ENCODE peak calls at places on chromosomes 16 and 17, in five cellular contexts. X is cardiac muscle cell, A is coronary artery, U is foreskin fibroblast, M is GM12865. Y is an unnamed sample.
A peak's percentile ranks its signal among the peaks of the same experiment; 100 is the strongest.

GRCh38 chr17:70661342-70662222 is 492.2 kb downstream of the KCNJ2 start:
- DNase-seq in M (no peak), X (no peak), U (peak; percentile 61), A (no peak), Y (no peak)

GRCh38 chr17:66415366-66416206 is 113.2 kb downstream of the PRKCA start:
- DNase-seq in X (no peak), A (no peak), M (no peak), U (no peak), Y (peak; percentile 69)

GRCh38 chr16:75922250-75922649 is 196.0 kb upstream of the CPHXL start:
- DNase-seq in X (no peak), M (no peak), A (no peak), U (no peak), Y (no peak)

GRCh38 chr16:76518791-76519190 is 241.6 kb downstream of the CNTNAP4 start:
- DNase-seq in U (no peak), M (no peak), X (peak; percentile 3), A (no peak), Y (no peak)

GRCh38 chr17:58375811-58376210 is 23.8 kb upstream of the SUPT4H1 start:
- DNase-seq in A (no peak), M (no peak), X (no peak), U (no peak), Y (no peak)

GRCh38 chr16:69127966-69128510 is 4.3 kb downstream of the CHTF8 start:
- DNase-seq in A (no peak), M (no peak), U (no peak), X (no peak), Y (no peak)

GRCh38 chr16:54657058-54657708 is 273.5 kb upstream of the IRX5 start:
- DNase-seq in A (no peak), M (no peak), X (no peak), U (no peak), Y (no peak)

GRCh38 chr17:31130286-31131224 is 35.8 kb downstream of the NF1 start:
- DNase-seq in M (no peak), A (no peak), X (peak; percentile 68), U (no peak), Y (no peak)

GRCh38 chr16:4377573-4378146 is 6.0 kb downstream of the VASN start:
- DNase-seq in M (no peak), A (no peak), U (peak; percentile 48), X (no peak), Y (no peak)

GRCh38 chr16:4376126-4376819 is 4.6 kb downstream of the VASN start:
- DNase-seq in A (peak; percentile 98), M (no peak), U (peak; percentile 96), X (no peak), Y (no peak)

GRCh38 chr16:4375717-4376116 is 4.1 kb downstream of the VASN start:
- DNase-seq in X (no peak), A (no peak), M (no peak), U (peak; percentile 50), Y (no peak)

GRCh38 chr16:4378202-4378666 is 6.6 kb downstream of the VASN start:
- DNase-seq in U (peak; percentile 93), M (no peak), A (no peak), X (no peak), Y (no peak)

DNA sequence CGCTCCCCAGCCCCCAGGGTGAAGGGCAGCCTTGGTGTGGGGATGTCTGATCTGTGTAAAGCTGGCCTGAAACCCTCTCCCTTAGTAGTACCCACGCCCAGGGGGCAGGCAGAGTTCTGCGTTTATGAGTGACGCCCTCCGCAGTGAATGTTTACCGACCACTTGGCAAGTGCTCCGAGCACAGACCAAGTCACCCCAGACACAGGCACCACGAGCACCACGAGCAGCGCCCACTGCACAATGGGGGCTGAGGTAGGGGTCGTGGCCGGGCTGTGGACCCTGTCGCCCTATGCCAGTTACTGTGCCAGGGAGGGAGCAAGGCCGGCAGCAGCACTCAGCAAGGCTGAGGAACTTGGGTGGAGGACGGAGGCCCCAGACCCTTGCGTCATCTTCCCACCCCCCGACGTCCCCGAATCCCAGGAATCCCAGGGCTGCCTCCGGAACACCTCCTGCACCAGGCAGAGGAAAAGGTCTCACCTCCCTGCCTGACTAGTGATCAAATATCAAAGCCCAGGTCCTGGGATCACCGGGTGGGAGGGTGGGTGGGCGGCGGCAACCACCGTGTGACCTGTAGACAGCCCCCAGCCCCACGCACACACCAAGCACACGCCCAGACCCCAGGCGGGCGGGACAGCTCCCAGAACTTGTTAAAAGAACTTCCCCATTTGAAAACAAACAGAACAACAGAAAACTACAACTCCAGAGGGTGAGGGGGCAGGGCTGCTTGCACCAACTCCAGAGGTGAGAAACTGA is 5.3 kb downstream of the VASN start:
- DNase-seq in A (no peak), M (no peak), U (peak; percentile 68), X (no peak), Y (no peak)
- H3K4me3 ChIP-seq in A (peak overlapping the region; percentile 95), M (no peak overlapping the region), U (peak overlapping the region; percentile 53), X (no peak overlapping the region), Y (no peak overlapping the region)

DNA sequence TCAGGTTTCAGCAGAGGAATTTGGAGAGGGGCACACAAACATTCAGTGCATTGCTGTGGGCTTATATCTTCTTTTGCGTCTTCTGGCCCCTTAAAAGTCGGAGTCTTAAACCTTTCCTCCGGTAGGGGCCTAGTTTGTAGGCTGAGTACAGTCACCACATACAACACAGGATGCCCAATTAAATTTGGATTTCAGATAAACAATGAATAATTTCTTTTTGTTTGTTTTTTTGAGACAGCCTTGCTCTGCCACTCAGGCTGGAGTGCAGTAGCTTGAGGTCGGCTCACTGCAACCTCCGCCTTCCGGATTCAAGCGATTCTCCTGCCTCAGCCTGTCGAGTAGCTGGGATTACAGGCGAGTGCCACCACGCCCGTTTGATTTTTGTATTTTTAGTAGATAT is 26.7 kb upstream of the ADORA2B start:
- DNase-seq in A (peak; percentile 19), M (no peak), U (no peak), X (no peak), Y (no peak)
- H3K4me3 ChIP-seq in A (no peak overlapping the region), M (no peak overlapping the region), U (no peak overlapping the region), X (no peak overlapping the region), Y (no peak overlapping the region)

GRCh38 chr17:48296453-48296852 is 133.6 kb downstream of the SKAP1 start:
- DNase-seq in M (no peak), U (no peak), X (no peak), A (no peak), Y (no peak)

GRCh38 chr17:48294193-48294909 is 135.7 kb downstream of the SKAP1 start:
- DNase-seq in A (no peak), U (no peak), M (no peak), X (no peak), Y (no peak)

GRCh38 chr17:48297825-48298224 is 132.2 kb downstream of the SKAP1 start:
- DNase-seq in X (no peak), M (no peak), A (no peak), U (no peak), Y (no peak)

GRCh38 chr17:48293319-48294192 is 136.5 kb downstream of the SKAP1 start:
- DNase-seq in M (no peak), U (no peak), A (no peak), X (peak; percentile 9), Y (no peak)

DNA sequence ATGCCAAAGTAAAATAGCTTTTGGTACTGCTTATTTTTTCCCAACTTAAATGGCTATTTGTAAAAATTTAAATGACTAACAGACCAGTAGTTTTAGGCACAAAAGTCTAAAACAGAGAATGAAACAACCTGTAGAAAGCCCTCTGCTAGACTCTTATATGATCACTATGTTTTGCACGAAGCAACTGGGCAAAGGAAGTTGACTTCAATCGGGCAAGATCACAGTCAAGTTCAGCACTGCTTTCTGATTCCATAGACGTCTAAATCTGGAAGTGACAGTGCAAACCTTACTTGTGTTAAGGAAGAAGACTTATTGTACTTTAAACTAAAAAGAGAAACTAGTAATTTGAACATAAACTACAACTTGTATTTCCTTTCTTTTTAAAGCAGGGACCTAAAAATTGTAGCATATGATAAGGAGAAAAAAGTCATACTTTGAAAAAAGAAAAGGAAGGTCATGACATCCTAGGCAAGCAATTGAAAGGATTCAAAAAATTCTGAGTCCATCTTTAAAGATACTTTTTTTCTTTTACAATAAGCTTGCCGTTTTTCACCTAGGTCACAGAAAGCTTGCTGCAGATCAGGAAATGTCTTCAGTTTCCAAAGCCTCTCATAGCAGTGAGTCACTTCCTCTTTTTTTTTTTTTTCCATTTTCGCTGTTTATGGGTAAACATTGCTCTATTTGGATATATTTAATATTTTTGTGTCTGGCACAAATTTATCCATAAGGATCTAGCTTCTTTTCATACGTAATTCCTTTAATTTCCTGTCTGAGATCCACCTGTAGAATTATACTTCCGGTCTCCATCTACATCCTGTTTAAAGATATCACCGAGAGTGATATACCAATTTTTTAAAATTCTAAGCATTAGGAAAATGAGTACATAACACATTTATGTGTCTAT is 134.8 kb downstream of the SKAP1 start:
- DNase-seq in X (no peak), U (peak; percentile 7), M (peak; percentile 73), A (no peak), Y (peak; percentile 7)
- H3K4me3 ChIP-seq in X (no peak overlapping the region), U (no peak overlapping the region), M (peak overlapping the region; percentile 41), A (no peak overlapping the region), Y (no peak overlapping the region)

GRCh38 chr17:7850118-7850504 is 4.8 kb upstream of the TMEM88 start:
- DNase-seq in A (no peak), U (no peak), X (no peak), M (no peak), Y (no peak)
- H3K4me3 ChIP-seq in A (no peak overlapping the region), U (no peak overlapping the region), X (no peak overlapping the region), M (no peak overlapping the region), Y (no peak overlapping the region)

GRCh38 chr17:43999024-43999423 is 5.4 kb upstream of the NAGS start:
- DNase-seq in A (no peak), M (no peak), U (no peak), X (no peak), Y (no peak)

GRCh38 chr17:44000141-44000860 is 4.1 kb upstream of the NAGS start:
- DNase-seq in X (no peak), U (peak; percentile 60), M (no peak), A (no peak), Y (no peak)

GRCh38 chr17:44000871-44001460 is 3.5 kb upstream of the NAGS start:
- DNase-seq in X (no peak), U (no peak), M (no peak), A (no peak), Y (no peak)

GRCh38 chr17:44002141-44002848 is 2.1 kb upstream of the NAGS start:
- DNase-seq in A (no peak), X (no peak), U (peak; percentile 93), M (no peak), Y (no peak)

DNA sequence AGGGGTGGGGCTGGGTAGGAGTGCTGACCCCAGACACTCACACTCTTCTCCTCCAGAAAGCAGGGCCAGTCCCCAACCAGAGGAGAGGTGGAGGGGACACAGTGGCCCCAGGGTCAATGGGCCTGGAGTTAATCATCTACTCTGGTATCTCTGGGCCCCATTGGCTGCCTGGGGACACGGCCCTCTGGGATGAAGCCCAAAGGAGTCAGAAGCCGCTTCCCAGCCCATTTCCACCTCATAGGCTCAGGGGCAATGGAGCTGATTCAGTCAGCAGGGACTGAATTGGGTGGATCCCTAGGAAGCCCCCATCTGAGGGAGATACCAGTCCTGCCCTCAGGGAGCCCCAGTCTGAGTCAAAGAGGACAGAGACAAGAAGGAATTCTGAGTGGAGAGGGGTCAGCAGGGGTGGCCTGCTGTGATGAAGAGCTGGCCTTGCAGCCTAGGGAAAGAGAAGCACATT is 2.9 kb upstream of the NAGS start:
- DNase-seq in U (peak; percentile 39), M (no peak), A (no peak), X (no peak), Y (no peak)
- H3K4me3 ChIP-seq in U (no peak overlapping the region), M (no peak overlapping the region), A (no peak overlapping the region), X (no peak overlapping the region), Y (no peak overlapping the region)

GRCh38 chr16:86854895-86855294 is 276.5 kb downstream of the FOXL1 start:
- DNase-seq in A (no peak), X (no peak), U (peak; percentile 63), M (no peak), Y (no peak)
- H3K4me3 ChIP-seq in A (no peak overlapping the region), X (no peak overlapping the region), U (no peak overlapping the region), M (no peak overlapping the region), Y (no peak overlapping the region)

Y was measured in Jurkat, Clone E6-1.